ENCODE peak calls at places on chromosomes 6 and 20, in ten cellular contexts. One of them, this sample, is unnamed.

GRCh38 chr20:58853976-58854637 is 1.6 kb downstream of the GNAS start:
- DNase-seq in NCI-H1694 treated with DMSO at 0.1 percent for 48 hours: no peak
- DNase-seq in DMS79: no peak
- DNase-seq in endothelial cell: no peak
- DNase-seq in RKO: no peak
- DNase-seq in transverse colon: no peak
- DNase-seq in HuH-7.5: no peak
- DNase-seq in RPMI7951: no peak
- DNase-seq in SK-N-DZ: no peak
- DNase-seq in activated naive CD4-positive, alpha-beta T cell: no peak
- DNase-seq in this sample: no peak

GRCh38 chr6:41576667-41577066 is 30.5 kb downstream of the FOXP4 start:
- DNase-seq in NCI-H1694 treated with DMSO at 0.1 percent for 48 hours: no peak
- DNase-seq in DMS79: no peak
- DNase-seq in endothelial cell: no peak
- DNase-seq in RKO: no peak
- DNase-seq in transverse colon: no peak
- DNase-seq in HuH-7.5: no peak
- DNase-seq in RPMI7951: no peak
- DNase-seq in SK-N-DZ: no peak
- DNase-seq in activated naive CD4-positive, alpha-beta T cell: no peak
- DNase-seq in this sample: no peak

GRCh38 chr20:19433371-19434316 is 221.2 kb downstream of the SLC24A3 start:
- DNase-seq in NCI-H1694 treated with DMSO at 0.1 percent for 48 hours: no peak
- DNase-seq in DMS79: no peak
- DNase-seq in endothelial cell: no peak
- DNase-seq in RKO: no peak
- DNase-seq in transverse colon: no peak
- DNase-seq in HuH-7.5: no peak
- DNase-seq in RPMI7951: peak; percentile 94
- DNase-seq in SK-N-DZ: no peak
- DNase-seq in activated naive CD4-positive, alpha-beta T cell: no peak
- DNase-seq in this sample: no peak

GRCh38 chr6:26195376-26195923 is 108.2 kb downstream of the HFE start:
- DNase-seq in NCI-H1694 treated with DMSO at 0.1 percent for 48 hours: no peak
- DNase-seq in DMS79: no peak
- DNase-seq in endothelial cell: peak; percentile 66
- DNase-seq in RKO: peak; percentile 95
- DNase-seq in transverse colon: peak; percentile 93
- DNase-seq in HuH-7.5: no peak
- DNase-seq in RPMI7951: peak; percentile 95
- DNase-seq in SK-N-DZ: peak; percentile 86
- DNase-seq in activated naive CD4-positive, alpha-beta T cell: peak; percentile 23
- DNase-seq in this sample: peak; percentile 54

GRCh38 chr6:160348552-160349441 is 619 bp downstream of the SLC22A3 start:
- DNase-seq in NCI-H1694 treated with DMSO at 0.1 percent for 48 hours: no peak
- DNase-seq in DMS79: no peak
- DNase-seq in endothelial cell: peak; percentile 35
- DNase-seq in RKO: no peak
- DNase-seq in transverse colon: peak; percentile 52
- DNase-seq in HuH-7.5: peak; percentile 72
- DNase-seq in RPMI7951: peak; percentile 59
- DNase-seq in SK-N-DZ: no peak
- DNase-seq in activated naive CD4-positive, alpha-beta T cell: no peak
- DNase-seq in this sample: no peak

GRCh38 chr6:48813821-48814220 is 649.2 kb downstream of the MMUT start:
- DNase-seq in NCI-H1694 treated with DMSO at 0.1 percent for 48 hours: no peak
- DNase-seq in DMS79: no peak
- DNase-seq in endothelial cell: no peak
- DNase-seq in RKO: no peak
- DNase-seq in transverse colon: no peak
- DNase-seq in HuH-7.5: no peak
- DNase-seq in RPMI7951: no peak
- DNase-seq in SK-N-DZ: no peak
- DNase-seq in activated naive CD4-positive, alpha-beta T cell: no peak
- DNase-seq in this sample: no peak

GRCh38 chr6:168180548-168181011 is 101.6 kb upstream of the FRMD1 start:
- DNase-seq in NCI-H1694 treated with DMSO at 0.1 percent for 48 hours: no peak
- DNase-seq in DMS79: no peak
- DNase-seq in endothelial cell: no peak
- DNase-seq in RKO: no peak
- DNase-seq in transverse colon: no peak
- DNase-seq in HuH-7.5: no peak
- DNase-seq in RPMI7951: no peak
- DNase-seq in SK-N-DZ: no peak
- DNase-seq in activated naive CD4-positive, alpha-beta T cell: no peak
- DNase-seq in this sample: no peak

GRCh38 chr6:53984163-53984562 is 127.1 kb upstream of the MLIP start:
- DNase-seq in NCI-H1694 treated with DMSO at 0.1 percent for 48 hours: no peak
- DNase-seq in DMS79: no peak
- DNase-seq in endothelial cell: no peak
- DNase-seq in RKO: peak; percentile 86
- DNase-seq in transverse colon: no peak
- DNase-seq in HuH-7.5: no peak
- DNase-seq in RPMI7951: peak; percentile 94
- DNase-seq in SK-N-DZ: no peak
- DNase-seq in activated naive CD4-positive, alpha-beta T cell: no peak
- DNase-seq in this sample: no peak

GRCh38 chr6:159982726-159983506 is 14.0 kb downstream of the IGF2R start:
- DNase-seq in NCI-H1694 treated with DMSO at 0.1 percent for 48 hours: no peak
- DNase-seq in DMS79: no peak
- DNase-seq in endothelial cell: no peak
- DNase-seq in RKO: no peak
- DNase-seq in transverse colon: no peak
- DNase-seq in HuH-7.5: no peak
- DNase-seq in RPMI7951: no peak
- DNase-seq in SK-N-DZ: no peak
- DNase-seq in activated naive CD4-positive, alpha-beta T cell: no peak
- DNase-seq in this sample: peak; percentile 9

GRCh38 chr6:121597654-121598053 is 162.2 kb downstream of the GJA1 start:
- DNase-seq in NCI-H1694 treated with DMSO at 0.1 percent for 48 hours: no peak
- DNase-seq in DMS79: no peak
- DNase-seq in endothelial cell: no peak
- DNase-seq in RKO: peak; percentile 17
- DNase-seq in transverse colon: no peak
- DNase-seq in HuH-7.5: no peak
- DNase-seq in RPMI7951: peak; percentile 44
- DNase-seq in SK-N-DZ: no peak
- DNase-seq in activated naive CD4-positive, alpha-beta T cell: no peak
- DNase-seq in this sample: no peak

GRCh38 chr6:155120034-155120433 is 124.9 kb downstream of the TIAM2 start:
- DNase-seq in NCI-H1694 treated with DMSO at 0.1 percent for 48 hours: no peak
- DNase-seq in DMS79: no peak
- DNase-seq in endothelial cell: no peak
- DNase-seq in RKO: no peak
- DNase-seq in transverse colon: no peak
- DNase-seq in HuH-7.5: no peak
- DNase-seq in RPMI7951: peak; percentile 82
- DNase-seq in SK-N-DZ: no peak
- DNase-seq in activated naive CD4-positive, alpha-beta T cell: no peak
- DNase-seq in this sample: no peak

GRCh38 chr6:137171824-137172733 is 1.4 kb downstream of the IL22RA2 start:
- DNase-seq in NCI-H1694 treated with DMSO at 0.1 percent for 48 hours: no peak
- DNase-seq in DMS79: no peak
- DNase-seq in endothelial cell: no peak
- DNase-seq in RKO: no peak
- DNase-seq in transverse colon: no peak
- DNase-seq in HuH-7.5: no peak
- DNase-seq in RPMI7951: no peak
- DNase-seq in SK-N-DZ: no peak
- DNase-seq in activated naive CD4-positive, alpha-beta T cell: no peak
- DNase-seq in this sample: no peak

GRCh38 chr6:88301888-88302768 is 136.0 kb upstream of the CNR1 start:
- DNase-seq in NCI-H1694 treated with DMSO at 0.1 percent for 48 hours: no peak
- DNase-seq in DMS79: no peak
- DNase-seq in endothelial cell: no peak
- DNase-seq in RKO: no peak
- DNase-seq in transverse colon: no peak
- DNase-seq in HuH-7.5: no peak
- DNase-seq in RPMI7951: no peak
- DNase-seq in SK-N-DZ: no peak
- DNase-seq in activated naive CD4-positive, alpha-beta T cell: no peak
- DNase-seq in this sample: no peak

GRCh38 chr6:107369493-107369892 is 89.9 kb downstream of the PDSS2 start:
- DNase-seq in NCI-H1694 treated with DMSO at 0.1 percent for 48 hours: no peak
- DNase-seq in DMS79: no peak
- DNase-seq in endothelial cell: no peak
- DNase-seq in RKO: no peak
- DNase-seq in transverse colon: no peak
- DNase-seq in HuH-7.5: no peak
- DNase-seq in RPMI7951: no peak
- DNase-seq in SK-N-DZ: no peak
- DNase-seq in activated naive CD4-positive, alpha-beta T cell: no peak
- DNase-seq in this sample: no peak

GRCh38 chr6:167045828-167046580 is 46.8 kb downstream of the CEP43 start:
- DNase-seq in NCI-H1694 treated with DMSO at 0.1 percent for 48 hours: no peak
- DNase-seq in DMS79: no peak
- DNase-seq in endothelial cell: no peak
- DNase-seq in RKO: no peak
- DNase-seq in transverse colon: no peak
- DNase-seq in HuH-7.5: no peak
- DNase-seq in RPMI7951: no peak
- DNase-seq in SK-N-DZ: no peak
- DNase-seq in activated naive CD4-positive, alpha-beta T cell: no peak
- DNase-seq in this sample: no peak

GRCh38 chr6:30258204-30258603 is 45.0 kb upstream of the TRIM26 start:
- DNase-seq in NCI-H1694 treated with DMSO at 0.1 percent for 48 hours: no peak
- DNase-seq in DMS79: no peak
- DNase-seq in endothelial cell: no peak
- DNase-seq in RKO: no peak
- DNase-seq in transverse colon: no peak
- DNase-seq in HuH-7.5: no peak
- DNase-seq in RPMI7951: no peak
- DNase-seq in SK-N-DZ: no peak
- DNase-seq in activated naive CD4-positive, alpha-beta T cell: no peak
- DNase-seq in this sample: no peak

This sample was measured in central memory CD8-positive, alpha-beta T cell.